ENCODE peak calls at places on chromosomes 6 and 20, in five cellular contexts. K, H, E, M and L are unnamed samples.

GRCh38 chr6:142605922-142606321 is 304.1 kb downstream of the ADGRG6 start:
- DNase-seq in H (peak; percentile 71), M (no peak), E (peak; percentile 38), K (peak; percentile 10), L (no peak)

GRCh38 chr6:41055149-41055548 is 2.1 kb downstream of the APOBEC2 start:
- DNase-seq in H (no peak), M (no peak), E (no peak), K (no peak), L (no peak)

GRCh38 chr6:53326372-53327016 is 22.3 kb downstream of the ELOVL5 start:
- DNase-seq in H (peak; percentile 95), E (peak; percentile 97), K (peak; percentile 92), M (peak; percentile 60), L (no peak)

GRCh38 chr6:158778005-158778527 is 41.1 kb downstream of the EZR start:
- DNase-seq in K (no peak), H (no peak), E (no peak), M (no peak), L (no peak)

GRCh38 chr6:97677626-97678025 is 394.6 kb upstream of the MMS22L start:
- DNase-seq in M (no peak), E (no peak), K (no peak), H (no peak), L (no peak)

GRCh38 chr6:129936329-129937165 is 75.4 kb upstream of the TMEM244 start:
- DNase-seq in E (peak; percentile 89), M (no peak), H (peak; percentile 77), K (peak; percentile 29), L (no peak)

GRCh38 chr20:45353746-45354145 is 5.5 kb upstream of the SDC4 start:
- DNase-seq in M (no peak), E (no peak), H (no peak), K (no peak), L (no peak)

GRCh38 chr20:50589548-50590347 is 79.6 kb downstream of the PTPN1 start:
- DNase-seq in K (no peak), H (no peak), E (no peak), M (no peak), L (no peak)

GRCh38 chr6:161458199-161458598 is 184.3 kb upstream of the AGPAT4 start:
- DNase-seq in M (no peak), E (no peak), K (no peak), H (no peak), L (no peak)

GRCh38 chr6:75285156-75285639 is 606 bp upstream of the TMEM30A start:
- DNase-seq in H (no peak), M (no peak), E (peak; percentile 31), K (no peak), L (no peak)

GRCh38 chr6:149831380-149831820 is 32.8 kb downstream of the LRP11 start:
- DNase-seq in H (no peak), K (no peak), M (no peak), E (no peak), L (no peak)

GRCh38 chr6:97697450-97697849 is 414.4 kb upstream of the MMS22L start:
- DNase-seq in M (no peak), H (peak; percentile 0), E (no peak), K (no peak), L (no peak)

GRCh38 chr6:85670573-85670972 is 27.9 kb upstream of the SYNCRIP start:
- DNase-seq in K (no peak), M (no peak), E (peak; percentile 70), H (peak; percentile 75), L (no peak)

GRCh38 chr6:129510930-129511329 is 199.0 kb downstream of the ARHGAP18 start:
- DNase-seq in E (no peak), H (peak; percentile 15), M (no peak), K (no peak), L (no peak)

GRCh38 chr20:9025643-9026042 is 43.2 kb upstream of the PLCB4 start:
- DNase-seq in H (peak; percentile 43), M (no peak), E (peak; percentile 47), K (no peak), L (no peak)

GRCh38 chr20:5013682-5014447 is 12.6 kb upstream of the SLC23A2 start:
- DNase-seq in E (no peak), H (no peak), M (no peak), K (no peak), L (no peak)

GRCh38 chr6:37057678-37058077 is 52.2 kb downstream of the FGD2 start:
- DNase-seq in E (no peak), M (no peak), K (no peak), H (no peak), L (no peak)

GRCh38 chr20:39897058-39897457 is 792.0 kb downstream of the MAFB start:
- DNase-seq in H (no peak), M (no peak), K (peak; percentile 87), E (peak; percentile 93), L (no peak)

GRCh38 chr6:111731404-111732195 is 125.9 kb upstream of the TRAF3IP2 start:
- DNase-seq in M (no peak), K (no peak), E (no peak), H (no peak), L (no peak)

GRCh38 chr6:157089258-157089657 is 234.1 kb downstream of the TMEM242 start:
- DNase-seq in E (peak; percentile 15), H (peak; percentile 63), M (no peak), K (no peak), L (no peak)

GRCh38 chr6:39791850-39792500 is at the start of gene DAAM2:
- DNase-seq in E (peak; percentile 87), M (peak; percentile 86), K (no peak), H (peak; percentile 70), L (no peak)

GRCh38 chr20:32626859-32627636 is 41.9 kb upstream of the NOL4L start:
- DNase-seq in H (no peak), M (no peak), K (no peak), E (no peak), L (no peak)

GRCh38 chr6:25301358-25301757 is 22.2 kb downstream of the CARMIL1 start:
- DNase-seq in H (no peak), E (no peak), K (no peak), M (no peak), L (no peak)

GRCh38 chr6:29813809-29814208 is 13.8 kb upstream of the HLA-G start:
- DNase-seq in H (peak; percentile 24), K (no peak), E (no peak), M (no peak), L (no peak)

GRCh38 chr20:12012241-12013222 is 94.8 kb downstream of the BTBD3 start:
- DNase-seq in E (peak; percentile 27), K (peak; percentile 11), H (peak; percentile 69), M (no peak), L (no peak)

GRCh38 chr20:25238319-25239037 is 9.4 kb upstream of the PYGB start:
- DNase-seq in K (no peak), M (no peak), E (peak; percentile 76), H (peak; percentile 48), L (no peak)

GRCh38 chr6:144214622-144215401 is 64.5 kb downstream of the STX11 start:
- DNase-seq in H (no peak), M (peak; percentile 37), K (no peak), E (no peak), L (no peak)

GRCh38 chr6:137492771-137493217 is 1.4 kb downstream of the OLIG3 start:
- DNase-seq in M (no peak), H (no peak), K (no peak), E (no peak), L (no peak)
- H3K9me3 ChIP-seq in M (no peaks in the 10 kb centered on the region), H (no peaks in the 10 kb centered on the region), K (peaks cover 13% of the 10 kb centered on the region), E (peaks cover 3% of the 10 kb centered on the region), L (no peaks in the 10 kb centered on the region)

GRCh38 chr6:164417537-164417936 is 891.9 kb downstream of the C6orf118 start:
- DNase-seq in M (no peak), K (no peak), H (no peak), E (no peak), L (no peak)
- H3K9me3 ChIP-seq in M (no peaks in the 10 kb centered on the region), K (peaks cover 20% of the 10 kb centered on the region), H (no peaks in the 10 kb centered on the region), E (no peaks in the 10 kb centered on the region), L (no peaks in the 10 kb centered on the region)

GRCh38 chr6:15644904-15645303 is 17.9 kb downstream of the DTNBP1 start:
- DNase-seq in K (no peak), H (no peak), M (no peak), E (no peak), L (no peak)

GRCh38 chr6:15642276-15642675 is 20.6 kb downstream of the DTNBP1 start:
- DNase-seq in K (no peak), M (no peak), H (peak; percentile 9), E (no peak), L (no peak)

GRCh38 chr6:15638373-15638772 is 24.5 kb downstream of the DTNBP1 start:
- DNase-seq in K (no peak), E (no peak), H (no peak), M (no peak), L (no peak)

DNA sequence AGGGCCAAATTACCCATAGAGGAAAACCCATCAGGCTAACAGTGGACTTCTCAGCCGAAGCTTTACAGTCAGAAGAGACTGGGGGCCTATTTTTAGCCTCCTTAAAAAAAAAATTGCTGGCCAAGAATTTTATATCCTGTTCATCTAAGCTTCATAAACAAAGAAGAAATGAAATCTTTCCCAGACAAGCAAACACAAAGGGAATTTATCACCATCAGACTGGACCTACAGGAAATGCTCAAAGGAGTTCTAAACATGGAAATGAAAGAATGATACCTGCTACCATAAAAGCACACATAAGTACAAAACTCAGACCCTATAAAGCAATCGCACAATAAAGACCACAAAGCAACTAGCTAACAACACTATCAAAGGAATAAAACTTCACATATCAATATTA is 19.3 kb downstream of the DTNBP1 start:
- DNase-seq in E (no peak), H (no peak), K (no peak), M (no peak), L (no peak)
- H3K9me3 ChIP-seq in E (peaks cover 12% of the 10 kb centered on the region), H (no peaks in the 10 kb centered on the region), K (peaks cover 5% of the 10 kb centered on the region), M (no peaks in the 10 kb centered on the region), L (peaks cover 7% of the 10 kb centered on the region)

DNA sequence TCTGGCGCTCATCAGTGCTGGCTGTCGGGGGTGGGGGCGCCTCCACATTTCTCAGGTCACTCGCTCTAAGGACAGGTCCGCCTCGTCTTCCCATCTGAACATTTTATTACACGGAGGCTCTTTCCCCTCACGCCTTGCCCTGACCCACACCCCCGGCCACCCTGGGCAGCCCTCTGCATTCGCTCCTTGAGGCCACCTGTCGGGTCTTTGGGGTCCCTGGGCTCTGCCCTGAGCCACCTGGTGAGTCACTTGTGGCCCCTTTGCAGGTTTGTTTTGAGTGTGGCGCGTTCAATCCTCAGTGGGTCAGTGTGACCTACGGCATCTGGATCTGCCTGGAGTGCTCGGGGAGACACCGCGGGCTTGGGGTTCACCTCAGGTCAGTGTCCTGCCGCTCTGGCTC is 3.2 kb downstream of the ARFGAP1 start:
- DNase-seq in M (no peak), E (no peak), K (no peak), H (no peak), L (no peak)
- H3K9me3 ChIP-seq in M (no peaks in the 10 kb centered on the region), E (no peaks in the 10 kb centered on the region), K (no peaks in the 10 kb centered on the region), H (no peaks in the 10 kb centered on the region), L (no peaks in the 10 kb centered on the region)

GRCh38 chr20:36855241-36855657 is 20.7 kb upstream of the TLDC2 start:
- DNase-seq in K (no peak), H (no peak), M (no peak), E (no peak), L (no peak)
- H3K9me3 ChIP-seq in K (peaks cover 14% of the 10 kb centered on the region), H (no peaks in the 10 kb centered on the region), M (no peaks in the 10 kb centered on the region), E (no peaks in the 10 kb centered on the region), L (no peaks in the 10 kb centered on the region)

DNA sequence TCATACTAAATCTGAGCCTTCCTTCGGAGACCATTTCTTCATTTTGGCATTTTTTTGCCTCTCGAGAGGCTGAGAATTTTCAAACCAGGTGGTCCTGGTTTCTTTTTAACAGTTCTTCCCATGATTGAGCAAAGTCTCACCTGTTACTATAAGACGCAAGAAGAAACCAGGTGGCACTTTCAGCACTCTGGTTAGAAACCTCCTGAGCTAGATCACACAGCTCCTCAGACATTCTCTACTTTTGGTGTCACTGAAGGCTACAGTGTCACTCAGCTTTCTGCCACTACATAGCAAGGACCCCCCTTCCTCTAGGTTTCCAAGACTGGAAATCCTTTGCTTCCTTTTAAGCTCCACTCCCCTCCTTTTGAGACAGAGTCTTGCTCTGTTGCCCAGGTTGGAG is 7.3 kb downstream of the IFNGR1 start:
- DNase-seq in E (no peak), M (no peak), K (no peak), H (no peak), L (no peak)
- H3K9me3 ChIP-seq in E (no peaks in the 10 kb centered on the region), M (no peaks in the 10 kb centered on the region), K (peaks cover 3% of the 10 kb centered on the region), H (no peaks in the 10 kb centered on the region), L (no peaks in the 10 kb centered on the region)